ENCODE peak calls at places on chromosomes 6 and 20, in five cellular contexts. L is right lobe of liver, E is tibial nerve, H is IMR-90, P is lower leg skin. U is an unnamed sample.

GRCh38 chr6:39114707-39115599 is at the start of gene SAYSD1:
- DNase-seq in L (peak), E (peak), H (peak), P (peak), U (peak)

GRCh38 chr6:115362234-115362633 is 698.5 kb downstream of the FRK start:
- DNase-seq in L (no peak), E (no peak), H (no peak), P (no peak), U (no peak)

GRCh38 chr6:69084746-69085335 is 449.8 kb downstream of the ADGRB3 start:
- DNase-seq in L (no peak), E (no peak), H (no peak), P (no peak), U (no peak)

GRCh38 chr6:132300323-132300949 is 100.8 kb downstream of the MOXD1 start:
- DNase-seq in L (no peak), E (peak), H (peak), P (no peak), U (peak)

GRCh38 chr20:1803216-1804128 is 91.7 kb upstream of the SIRPA start:
- DNase-seq in L (peak), E (peak), H (peak), P (peak), U (peak)

GRCh38 chr20:7113577-7114466 is 346.3 kb downstream of the BMP2 start:
- DNase-seq in L (no peak), E (peak), H (peak), P (no peak), U (peak)

GRCh38 chr20:24382775-24383174 is 86.7 kb upstream of the SYNDIG1 start:
- DNase-seq in L (no peak), E (no peak), H (no peak), P (no peak), U (peak)

GRCh38 chr6:84625510-84625909 is 138.9 kb downstream of the TBX18 start:
- DNase-seq in L (no peak), E (no peak), H (no peak), P (no peak), U (no peak)

GRCh38 chr6:144908004-144908403 is 622.9 kb downstream of the UTRN start:
- DNase-seq in L (no peak), E (no peak), H (peak), P (no peak), U (no peak)

GRCh38 chr20:8509809-8510208 is 377.7 kb downstream of the PLCB1 start:
- DNase-seq in L (no peak), E (no peak), H (no peak), P (no peak), U (no peak)

GRCh38 chr6:131062245-131063027 is 609 bp downstream of the EPB41L2 start:
- DNase-seq in L (peak), E (no peak), H (no peak), P (no peak), U (peak)

GRCh38 chr6:235763-236360 is 56.4 kb upstream of the DUSP22 start:
- DNase-seq in L (no peak), E (no peak), H (peak), P (no peak), U (peak)

GRCh38 chr20:36474563-36474962 is 66.8 kb upstream of the MYL9 start:
- DNase-seq in L (no peak), E (no peak), H (no peak), P (no peak), U (no peak)

GRCh38 chr6:64732888-64733287 is 974.1 kb downstream of the EYS start:
- DNase-seq in L (no peak), E (no peak), H (no peak), P (no peak), U (no peak)

GRCh38 chr20:5667703-5668528 is 82.3 kb upstream of the SHLD1 start:
- DNase-seq in L (no peak), E (no peak), H (no peak), P (no peak), U (no peak)

GRCh38 chr6:151493495-151494234 is at the start of gene CCDC170:
- DNase-seq in L (peak), E (no peak), H (no peak), P (no peak), U (peak)

DNA sequence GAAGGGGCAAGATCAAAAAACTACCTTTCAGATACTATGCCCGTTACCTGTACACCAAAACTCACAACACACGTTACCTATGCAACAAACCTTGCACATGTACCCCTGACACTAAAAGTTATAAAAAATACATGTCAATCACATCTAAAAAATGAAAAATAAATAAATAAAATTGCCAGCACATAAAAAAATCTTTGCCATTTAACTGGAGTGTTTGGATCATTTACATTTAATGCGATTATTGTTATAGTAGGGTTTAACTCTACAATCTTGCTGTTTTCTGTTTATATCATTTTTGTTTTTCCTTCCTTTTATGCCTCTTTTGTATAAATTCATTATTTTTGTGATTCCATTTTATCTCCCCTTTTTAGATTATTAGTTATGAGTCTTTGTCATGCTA is 106.3 kb downstream of the RFX6 start:
- DNase-seq in L (no peak), E (no peak), H (no peak), P (no peak), U (no peak)
- TF ChIP-seq POLR2A in L (no peak), E (no peak), H (no peak), P (no peak), U (no peak)

DNA sequence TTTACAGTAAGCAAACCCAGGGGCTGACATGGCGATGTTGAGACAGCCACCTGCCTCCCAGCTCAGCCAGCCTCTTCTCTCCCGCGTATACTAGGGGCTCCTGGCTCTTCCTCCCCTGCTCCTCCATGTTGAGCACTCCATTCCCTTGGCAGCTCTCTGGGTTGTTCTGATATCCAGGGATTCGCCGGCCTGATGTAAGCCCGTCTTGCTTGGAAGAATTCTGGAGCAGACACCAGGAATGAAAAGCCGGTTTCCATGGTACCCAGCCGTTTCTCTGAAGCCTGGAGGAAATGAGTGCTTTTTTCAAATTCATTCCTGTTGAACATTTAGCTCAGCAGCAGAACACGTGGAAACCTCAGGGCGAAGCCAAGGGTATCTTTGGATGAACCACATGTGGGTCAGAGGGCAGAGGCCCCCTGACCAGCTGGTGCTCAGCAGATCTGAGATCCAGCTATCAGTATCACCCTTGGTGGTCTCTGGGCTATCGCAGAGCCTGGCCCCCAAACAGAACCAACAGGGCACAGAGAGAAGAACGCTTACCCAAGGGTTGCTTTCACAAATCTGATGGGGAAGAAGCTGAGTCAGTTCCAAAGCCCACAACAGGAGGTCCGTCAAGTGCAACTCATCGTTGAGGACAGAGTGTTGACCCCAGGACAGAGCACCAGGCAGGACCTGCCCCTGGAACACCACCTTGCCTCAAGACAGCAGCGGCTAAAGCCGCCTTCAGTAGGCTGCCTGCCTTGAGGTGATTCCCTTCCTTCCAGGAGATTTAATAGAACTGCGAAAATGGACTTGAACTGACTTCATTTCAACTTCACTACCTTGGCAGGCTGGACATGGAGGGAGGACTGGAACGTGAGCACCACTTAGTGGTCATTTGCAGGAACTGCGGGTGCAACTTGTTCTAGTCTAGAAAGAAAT is 96.1 kb upstream of the RIN2 start:
- DNase-seq in L (no peak), E (peak), H (peak), P (peak), U (peak)
- TF ChIP-seq POLR2A in L (no peak), E (no peak), H (no peak), P (no peak), U (no peak)

DNA sequence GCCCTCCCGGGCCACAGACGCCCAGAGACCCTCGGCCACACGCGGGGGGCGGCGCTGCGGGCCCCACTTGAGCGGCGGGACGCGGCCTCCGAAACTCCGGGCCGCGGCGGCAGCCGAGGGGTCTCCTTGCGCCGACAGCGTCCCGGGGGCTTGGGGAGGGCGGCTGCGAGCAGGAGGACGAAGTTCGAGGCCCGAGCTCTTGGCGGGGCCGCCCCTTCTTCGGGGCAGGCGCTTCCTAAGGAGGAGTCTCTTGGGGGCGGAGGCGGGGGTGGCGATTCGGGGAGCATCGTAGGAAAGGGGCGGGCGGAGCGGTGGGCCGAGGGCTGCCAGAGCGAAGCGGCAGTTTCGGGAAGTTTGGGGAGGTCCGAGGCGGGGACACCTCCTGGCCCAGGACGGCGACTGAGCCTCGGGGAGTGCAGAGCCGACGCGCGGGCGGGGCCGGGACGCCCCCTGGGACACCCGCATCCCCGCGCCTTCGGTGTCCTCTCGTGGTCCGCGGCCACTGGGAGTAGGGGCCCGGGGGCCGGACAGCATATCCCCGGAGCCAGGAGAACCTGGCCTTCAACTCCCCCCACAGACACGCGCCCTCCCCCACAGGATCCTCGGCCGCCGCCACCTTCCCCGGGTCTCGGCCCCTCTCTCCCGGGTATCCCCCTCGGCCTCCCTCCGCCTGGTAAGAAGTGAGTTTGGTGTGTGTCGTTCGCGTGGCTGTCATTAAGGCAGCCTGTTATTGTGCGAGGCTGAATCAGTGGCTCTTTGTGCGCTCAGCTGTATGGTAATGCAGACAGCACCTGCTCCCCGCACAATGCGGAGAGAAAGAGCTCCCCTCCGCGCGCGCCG is 613 bp upstream of the DLL1 start:
- DNase-seq in L (peak), E (peak), H (no peak), P (peak), U (peak)
- TF ChIP-seq POLR2A in L (peak), E (no peak), H (no peak), P (no peak), U (no peak)

DNA sequence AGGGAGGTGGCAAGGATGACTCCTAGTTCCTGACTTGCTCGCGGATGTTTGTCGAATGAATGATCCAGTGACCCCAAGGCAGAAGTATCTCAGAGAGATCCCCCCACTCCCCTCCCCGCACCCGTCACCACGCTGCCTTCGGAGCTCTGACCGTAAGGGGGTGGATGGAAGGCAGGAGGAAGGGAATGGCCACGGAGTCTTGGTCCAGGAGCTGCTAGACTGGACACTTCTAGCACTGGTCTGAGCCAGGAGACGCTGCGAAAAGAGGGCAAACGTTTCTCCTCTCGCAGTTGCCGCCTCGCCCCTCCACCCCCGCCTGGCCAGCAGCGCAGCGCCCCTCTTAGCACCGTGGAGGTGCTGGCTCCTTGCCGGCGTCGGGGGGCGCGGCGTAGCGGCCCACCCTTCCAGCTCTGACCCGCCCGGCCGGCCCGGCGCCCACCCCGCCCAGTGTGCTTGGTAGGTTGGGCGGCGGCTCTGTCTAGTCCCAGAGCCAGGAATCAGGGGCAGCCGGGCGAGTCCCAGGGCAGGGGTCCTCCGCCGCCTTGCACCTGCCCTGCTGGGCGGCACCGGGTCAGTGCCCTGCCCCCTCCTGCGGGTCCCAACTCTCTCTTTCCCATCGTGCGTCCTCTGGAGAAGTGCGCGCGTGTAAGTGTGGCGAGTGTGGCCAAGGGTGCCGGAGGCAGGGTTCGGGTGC is 2.4 kb upstream of the DBNDD2 start:
- DNase-seq in L (no peak), E (no peak), H (no peak), P (no peak), U (no peak)
- TF ChIP-seq POLR2A in L (no peak), E (no peak), H (no peak), P (no peak), U (no peak)

GRCh38 chr6:117482240-117483003 is at the start of gene DCBLD1:
- DNase-seq in L (peak), E (no peak), H (peak), P (peak), U (peak)
- TF ChIP-seq POLR2A in L (peak), E (peak), H (peak), P (no peak), U (peak)

GRCh38 chr6:34600101-34600500 is 44.0 kb upstream of the SPDEF start:
- DNase-seq in L (no peak), E (no peak), H (no peak), P (no peak), U (no peak)

GRCh38 chr6:34600796-34601195 is 44.7 kb upstream of the SPDEF start:
- DNase-seq in L (no peak), E (no peak), H (no peak), P (no peak), U (peak)

GRCh38 chr6:34598725-34599124 is 42.6 kb upstream of the SPDEF start:
- DNase-seq in L (no peak), E (peak), H (peak), P (no peak), U (no peak)

GRCh38 chr6:34601706-34602105 is 45.6 kb upstream of the SPDEF start:
- DNase-seq in L (no peak), E (no peak), H (no peak), P (no peak), U (no peak)

GRCh38 chr6:34602318-34603111 is 46.4 kb upstream of the SPDEF start:
- DNase-seq in L (peak), E (no peak), H (peak), P (no peak), U (no peak)
- TF ChIP-seq POLR2A in L (no peak), E (no peak), H (no peak), P (no peak), U (no peak)

U was measured in adrenal gland.